ENCODE peak calls at places on chromosomes 6 and 20, in seven cellular contexts. One of them, this sample, is unnamed.
A peak's percentile ranks its signal among the peaks of the same experiment; 100 is the strongest.

GRCh38 chr6:22149081-22149480 is 147.8 kb downstream of the PRL start:
- DNase-seq in breast epithelium: no peak
- DNase-seq in GM12864: no peak
- DNase-seq in neural progenitor cell: no peak
- DNase-seq in HFF-Myc: no peak
- DNase-seq in astrocyte of the spinal cord: peak; percentile 9
- DNase-seq in BJ: no peak
- DNase-seq in this sample: no peak

GRCh38 chr6:53928641-53929339 is 134.0 kb downstream of the LRRC1 start:
- DNase-seq in breast epithelium: no peak
- DNase-seq in BJ: no peak
- DNase-seq in astrocyte of the spinal cord: no peak
- DNase-seq in neural progenitor cell: no peak
- DNase-seq in GM12864: no peak
- DNase-seq in HFF-Myc: no peak
- DNase-seq in this sample: no peak

GRCh38 chr6:26363882-26364825 is 844 bp upstream of the BTN3A2 start:
- DNase-seq in neural progenitor cell: no peak
- DNase-seq in astrocyte of the spinal cord: peak; percentile 14
- DNase-seq in BJ: no peak
- DNase-seq in breast epithelium: no peak
- DNase-seq in GM12864: no peak
- DNase-seq in HFF-Myc: no peak
- DNase-seq in this sample: no peak

GRCh38 chr6:6315660-6316059 is 4.8 kb downstream of the F13A1 start:
- DNase-seq in astrocyte of the spinal cord: peak; percentile 43
- DNase-seq in breast epithelium: peak; percentile 19
- DNase-seq in GM12864: no peak
- DNase-seq in HFF-Myc: peak; percentile 9
- DNase-seq in BJ: no peak
- DNase-seq in neural progenitor cell: peak; percentile 68
- DNase-seq in this sample: peak; percentile 52

GRCh38 chr6:143286280-143286795 is 164.2 kb downstream of the ADAT2 start:
- DNase-seq in HFF-Myc: no peak
- DNase-seq in GM12864: no peak
- DNase-seq in breast epithelium: peak; percentile 20
- DNase-seq in neural progenitor cell: no peak
- DNase-seq in BJ: no peak
- DNase-seq in astrocyte of the spinal cord: peak; percentile 49
- DNase-seq in this sample: no peak

GRCh38 chr6:154590770-154591169 is 80.3 kb upstream of the CNKSR3 start:
- DNase-seq in breast epithelium: no peak
- DNase-seq in GM12864: no peak
- DNase-seq in astrocyte of the spinal cord: no peak
- DNase-seq in BJ: no peak
- DNase-seq in neural progenitor cell: no peak
- DNase-seq in HFF-Myc: no peak
- DNase-seq in this sample: no peak

GRCh38 chr6:5084192-5084786 is 852 bp upstream of the PPP1R3G start:
- DNase-seq in astrocyte of the spinal cord: no peak
- DNase-seq in HFF-Myc: no peak
- DNase-seq in breast epithelium: no peak
- DNase-seq in GM12864: no peak
- DNase-seq in neural progenitor cell: peak; percentile 56
- DNase-seq in BJ: no peak
- DNase-seq in this sample: peak; percentile 21

GRCh38 chr6:108687921-108688320 is 127.2 kb downstream of the FOXO3 start:
- DNase-seq in BJ: no peak
- DNase-seq in GM12864: no peak
- DNase-seq in astrocyte of the spinal cord: no peak
- DNase-seq in neural progenitor cell: no peak
- DNase-seq in breast epithelium: no peak
- DNase-seq in HFF-Myc: no peak
- DNase-seq in this sample: no peak

GRCh38 chr20:64244870-64245603 is 10.5 kb upstream of the PCMTD2 start:
- DNase-seq in breast epithelium: no peak
- DNase-seq in astrocyte of the spinal cord: no peak
- DNase-seq in GM12864: no peak
- DNase-seq in neural progenitor cell: no peak
- DNase-seq in HFF-Myc: no peak
- DNase-seq in BJ: no peak
- DNase-seq in this sample: no peak

GRCh38 chr20:53677447-53678314 is 84.0 kb upstream of the ZNF217 start:
- DNase-seq in HFF-Myc: no peak
- DNase-seq in GM12864: no peak
- DNase-seq in neural progenitor cell: peak; percentile 39
- DNase-seq in breast epithelium: no peak
- DNase-seq in astrocyte of the spinal cord: no peak
- DNase-seq in BJ: no peak
- DNase-seq in this sample: peak; percentile 37

GRCh38 chr20:57922701-57923100 is 212.9 kb upstream of the PMEPA1 start:
- DNase-seq in GM12864: no peak
- DNase-seq in astrocyte of the spinal cord: no peak
- DNase-seq in neural progenitor cell: no peak
- DNase-seq in breast epithelium: peak; percentile 30
- DNase-seq in HFF-Myc: no peak
- DNase-seq in BJ: no peak
- DNase-seq in this sample: no peak

GRCh38 chr6:168939771-168940170 is 313.9 kb downstream of the THBS2 start:
- DNase-seq in HFF-Myc: no peak
- DNase-seq in neural progenitor cell: no peak
- DNase-seq in astrocyte of the spinal cord: no peak
- DNase-seq in breast epithelium: no peak
- DNase-seq in BJ: no peak
- DNase-seq in GM12864: no peak
- DNase-seq in this sample: no peak

GRCh38 chr6:54481096-54481495 is 172.9 kb downstream of the TINAG start:
- DNase-seq in breast epithelium: no peak
- DNase-seq in HFF-Myc: no peak
- DNase-seq in GM12864: no peak
- DNase-seq in BJ: no peak
- DNase-seq in astrocyte of the spinal cord: no peak
- DNase-seq in neural progenitor cell: no peak
- DNase-seq in this sample: no peak

GRCh38 chr6:152948150-152948768 is 34.6 kb downstream of the FBXO5 start:
- DNase-seq in BJ: no peak
- DNase-seq in neural progenitor cell: peak; percentile 56
- DNase-seq in GM12864: no peak
- DNase-seq in HFF-Myc: peak; percentile 22
- DNase-seq in astrocyte of the spinal cord: peak; percentile 56
- DNase-seq in breast epithelium: no peak
- DNase-seq in this sample: peak; percentile 12

GRCh38 chr6:152950240-152950639 is 32.6 kb downstream of the FBXO5 start:
- DNase-seq in BJ: no peak
- DNase-seq in GM12864: no peak
- DNase-seq in HFF-Myc: no peak
- DNase-seq in breast epithelium: no peak
- DNase-seq in neural progenitor cell: no peak
- DNase-seq in astrocyte of the spinal cord: no peak
- DNase-seq in this sample: no peak

GRCh38 chr6:152954443-152954842 is 28.4 kb downstream of the FBXO5 start:
- DNase-seq in BJ: no peak
- DNase-seq in HFF-Myc: no peak
- DNase-seq in neural progenitor cell: no peak
- DNase-seq in breast epithelium: no peak
- DNase-seq in astrocyte of the spinal cord: no peak
- DNase-seq in GM12864: no peak
- DNase-seq in this sample: no peak

GRCh38 chr6:152952045-152952444 is 30.8 kb downstream of the FBXO5 start:
- DNase-seq in GM12864: no peak
- DNase-seq in astrocyte of the spinal cord: peak; percentile 39
- DNase-seq in HFF-Myc: peak; percentile 21
- DNase-seq in BJ: no peak
- DNase-seq in neural progenitor cell: no peak
- DNase-seq in breast epithelium: no peak
- DNase-seq in this sample: no peak

GRCh38 chr6:152952866-152953509 is 29.9 kb downstream of the FBXO5 start:
- DNase-seq in breast epithelium: no peak
- DNase-seq in HFF-Myc: peak; percentile 16
- DNase-seq in BJ: no peak
- DNase-seq in neural progenitor cell: peak; percentile 37
- DNase-seq in astrocyte of the spinal cord: peak; percentile 55
- DNase-seq in GM12864: no peak
- DNase-seq in this sample: peak; percentile 13
- TF ChIP-seq CTCF in breast epithelium: no peak
- TF ChIP-seq CTCF in HFF-Myc: peak; percentile 43
- TF ChIP-seq CTCF in BJ: peak; percentile 61
- TF ChIP-seq CTCF in neural progenitor cell: peak; percentile 75
- TF ChIP-seq CTCF in astrocyte of the spinal cord: peak; percentile 65
- TF ChIP-seq CTCF in GM12864: peak; percentile 39
- TF ChIP-seq CTCF in this sample: peak; percentile 48

GRCh38 chr6:128521302-128521632 is 868 bp upstream of the PTPRK start:
- DNase-seq in BJ: no peak
- DNase-seq in GM12864: no peak
- DNase-seq in neural progenitor cell: no peak
- DNase-seq in HFF-Myc: no peak
- DNase-seq in astrocyte of the spinal cord: no peak
- DNase-seq in breast epithelium: no peak
- DNase-seq in this sample: no peak

GRCh38 chr6:128520436-128521301 is at the start of gene PTPRK:
- DNase-seq in neural progenitor cell: peak; percentile 97
- DNase-seq in astrocyte of the spinal cord: peak; percentile 96
- DNase-seq in breast epithelium: peak; percentile 94
- DNase-seq in BJ: peak; percentile 59
- DNase-seq in HFF-Myc: no peak
- DNase-seq in GM12864: peak; percentile 12
- DNase-seq in this sample: peak; percentile 94

GRCh38 chr6:128518531-128519131 is 1.8 kb downstream of the PTPRK start:
- DNase-seq in breast epithelium: no peak
- DNase-seq in astrocyte of the spinal cord: no peak
- DNase-seq in BJ: no peak
- DNase-seq in HFF-Myc: no peak
- DNase-seq in neural progenitor cell: no peak
- DNase-seq in GM12864: no peak
- DNase-seq in this sample: no peak

GRCh38 chr6:128519132-128519930 is 1.1 kb downstream of the PTPRK start:
- DNase-seq in neural progenitor cell: peak; percentile 78
- DNase-seq in BJ: no peak
- DNase-seq in breast epithelium: peak; percentile 56
- DNase-seq in astrocyte of the spinal cord: peak; percentile 67
- DNase-seq in GM12864: no peak
- DNase-seq in HFF-Myc: no peak
- DNase-seq in this sample: peak; percentile 44

DNA sequence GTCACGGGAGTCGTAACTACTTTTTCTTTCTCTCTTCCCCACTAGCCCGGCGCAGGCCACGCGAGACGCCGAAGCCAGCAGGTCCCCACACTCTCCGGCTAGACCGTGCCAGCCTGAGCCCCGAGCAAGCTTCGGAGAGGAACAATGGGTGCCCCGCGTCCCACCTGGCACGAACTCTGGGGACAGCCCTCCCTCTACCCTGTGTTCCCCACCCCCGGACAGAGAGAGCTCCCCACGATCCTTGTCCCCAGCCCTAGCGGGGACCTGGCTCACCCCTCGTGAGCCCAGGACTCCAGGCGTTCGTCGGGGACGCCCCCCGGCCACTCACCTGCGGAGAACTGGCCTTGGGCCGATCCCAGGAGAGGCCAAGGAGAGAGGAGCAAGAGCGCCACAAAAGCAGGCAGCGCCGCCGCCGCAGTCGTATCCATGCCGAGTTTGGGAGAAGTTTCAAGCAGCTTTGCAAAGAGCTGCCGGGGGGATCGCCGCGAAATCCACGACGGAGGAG is 416 bp downstream of the PTPRK start:
- DNase-seq in BJ: no peak
- DNase-seq in HFF-Myc: no peak
- DNase-seq in neural progenitor cell: no peak
- DNase-seq in GM12864: no peak
- DNase-seq in breast epithelium: peak; percentile 58
- DNase-seq in astrocyte of the spinal cord: no peak
- DNase-seq in this sample: no peak
- TF ChIP-seq CTCF in BJ: no peak
- TF ChIP-seq CTCF in HFF-Myc: no peak
- TF ChIP-seq CTCF in neural progenitor cell: no peak
- TF ChIP-seq CTCF in GM12864: no peak
- TF ChIP-seq CTCF in breast epithelium: no peak
- TF ChIP-seq CTCF in astrocyte of the spinal cord: no peak
- TF ChIP-seq CTCF in this sample: no peak

GRCh38 chr6:107075951-107076381 is 39.3 kb downstream of the BEND3 start:
- DNase-seq in neural progenitor cell: no peak
- DNase-seq in BJ: no peak
- DNase-seq in HFF-Myc: no peak
- DNase-seq in breast epithelium: no peak
- DNase-seq in astrocyte of the spinal cord: peak; percentile 27
- DNase-seq in GM12864: no peak
- DNase-seq in this sample: no peak
- TF ChIP-seq CTCF in neural progenitor cell: no peak
- TF ChIP-seq CTCF in BJ: peak; percentile 22
- TF ChIP-seq CTCF in HFF-Myc: no peak
- TF ChIP-seq CTCF in breast epithelium: no peak
- TF ChIP-seq CTCF in astrocyte of the spinal cord: peak; percentile 17
- TF ChIP-seq CTCF in GM12864: no peak
- TF ChIP-seq CTCF in this sample: no peak

GRCh38 chr20:1537731-1538058 is 19.8 kb downstream of the SIRPD start:
- DNase-seq in neural progenitor cell: no peak
- DNase-seq in astrocyte of the spinal cord: no peak
- DNase-seq in GM12864: peak; percentile 34
- DNase-seq in BJ: no peak
- DNase-seq in HFF-Myc: no peak
- DNase-seq in breast epithelium: no peak
- DNase-seq in this sample: no peak

GRCh38 chr20:1535420-1536175 is 21.9 kb downstream of the SIRPD start:
- DNase-seq in astrocyte of the spinal cord: no peak
- DNase-seq in GM12864: peak; percentile 99
- DNase-seq in HFF-Myc: no peak
- DNase-seq in neural progenitor cell: no peak
- DNase-seq in breast epithelium: no peak
- DNase-seq in BJ: no peak
- DNase-seq in this sample: no peak

GRCh38 chr20:1528811-1529210 is 28.7 kb downstream of the SIRPD start:
- DNase-seq in astrocyte of the spinal cord: no peak
- DNase-seq in neural progenitor cell: no peak
- DNase-seq in BJ: no peak
- DNase-seq in breast epithelium: no peak
- DNase-seq in GM12864: no peak
- DNase-seq in HFF-Myc: no peak
- DNase-seq in this sample: no peak

GRCh38 chr20:1536893-1537730 is 20.4 kb downstream of the SIRPD start:
- DNase-seq in HFF-Myc: no peak
- DNase-seq in GM12864: no peak
- DNase-seq in BJ: no peak
- DNase-seq in breast epithelium: no peak
- DNase-seq in astrocyte of the spinal cord: no peak
- DNase-seq in neural progenitor cell: no peak
- DNase-seq in this sample: no peak

DNA sequence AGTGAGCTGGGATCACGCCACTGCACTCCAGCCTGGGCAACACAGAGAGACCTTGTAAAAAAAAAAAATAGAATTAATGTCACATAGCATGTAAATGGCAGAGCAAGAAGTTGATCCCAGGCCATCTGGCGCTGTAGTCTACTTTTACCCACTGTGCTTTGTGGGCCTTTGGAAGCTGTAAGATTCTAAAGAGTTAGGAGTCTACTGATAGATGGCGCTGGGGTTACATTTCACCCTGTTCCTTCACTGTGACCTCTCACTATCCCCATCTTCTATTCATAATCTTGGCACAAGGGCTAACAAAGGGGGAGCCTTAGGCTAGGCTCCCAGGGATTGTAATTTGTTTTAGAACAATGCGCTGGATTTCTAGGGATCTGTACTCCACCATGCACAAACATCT is 24.4 kb downstream of the SIRPD start:
- DNase-seq in neural progenitor cell: peak; percentile 36
- DNase-seq in breast epithelium: no peak
- DNase-seq in BJ: no peak
- DNase-seq in astrocyte of the spinal cord: no peak
- DNase-seq in HFF-Myc: no peak
- DNase-seq in GM12864: no peak
- DNase-seq in this sample: no peak
- TF ChIP-seq CTCF in neural progenitor cell: peak; percentile 27
- TF ChIP-seq CTCF in breast epithelium: no peak
- TF ChIP-seq CTCF in BJ: no peak
- TF ChIP-seq CTCF in astrocyte of the spinal cord: no peak
- TF ChIP-seq CTCF in HFF-Myc: no peak
- TF ChIP-seq CTCF in GM12864: no peak
- TF ChIP-seq CTCF in this sample: no peak

This sample was measured in endothelial cell.